ENCODE peak calls at places on chromosome 21, in seven cellular contexts. S is fibroblast of mammary gland; X is tibial artery; Z is brain microvascular endothelial cell; K is CD8-positive, alpha-beta T cell; Y is HCT116; D is WTC11. Q is an unnamed sample.

GRCh38 chr21:29639366-29640232 is 300.2 kb downstream of the GRIK1 start:
- DNase-seq in X (no peak), Y (no peak), S (no peak), K (no peak), D (no peak), Z (no peak), Q (no peak)

GRCh38 chr21:20311388-20311787 is 686.8 kb upstream of the NCAM2 start:
- DNase-seq in Y (no peak), S (no peak), Z (no peak), D (no peak), K (no peak), X (no peak), Q (no peak)

GRCh38 chr21:31181089-31181757 is 142.9 kb upstream of the KRTAP19-8 start:
- DNase-seq in D (no peak), K (peak), S (no peak), X (no peak), Z (no peak), Y (no peak), Q (no peak)

GRCh38 chr21:41725421-41726021 is 41.3 kb downstream of the RIPK4 start:
- DNase-seq in K (no peak), Z (no peak), X (no peak), D (no peak), S (no peak), Y (no peak), Q (no peak)

GRCh38 chr21:33236013-33236686 is 6.4 kb downstream of the IFNAR2 start:
- DNase-seq in Z (no peak), K (no peak), D (no peak), S (no peak), X (no peak), Y (no peak), Q (no peak)

GRCh38 chr21:40019076-40019475 is 151.8 kb downstream of the PCP4 start:
- DNase-seq in K (no peak), D (no peak), Y (no peak), X (no peak), Z (no peak), S (no peak), Q (no peak)

GRCh38 chr21:35336534-35336933 is 287.4 kb upstream of the RUNX1 start:
- DNase-seq in D (no peak), K (no peak), Z (no peak), X (no peak), Y (no peak), S (peak), Q (no peak)

GRCh38 chr21:42401820-42402251 is 1.9 kb upstream of the UBASH3A start:
- DNase-seq in D (no peak), S (no peak), X (no peak), Y (no peak), Z (no peak), K (no peak), Q (no peak)

DNA sequence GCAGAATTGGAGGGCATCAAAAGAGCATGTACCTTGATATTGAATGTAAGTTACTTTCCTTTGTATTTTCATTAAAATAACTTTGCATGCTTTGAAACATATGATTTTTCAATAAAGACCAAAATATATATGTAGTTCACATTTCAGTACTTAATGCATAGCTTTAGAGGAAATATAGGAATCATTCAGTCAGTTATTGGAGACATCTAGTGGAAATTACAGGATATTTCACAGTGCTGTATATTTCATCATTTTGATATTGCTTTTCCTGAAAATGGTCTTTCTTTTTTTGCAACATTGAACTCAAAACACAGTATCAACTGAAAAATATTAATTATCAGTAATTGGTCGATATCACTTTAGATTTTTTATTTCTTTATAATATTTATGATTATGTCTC is 375.8 kb downstream of the NCAM2 start:
- DNase-seq in K (no peak), X (no peak), D (no peak), Z (no peak), Y (no peak), S (peak), Q (no peak)
- TF ChIP-seq CTCF in K (no peak), X (no peak), D (no peak), Z (peak), Y (no peak), S (peak), Q (peak)

DNA sequence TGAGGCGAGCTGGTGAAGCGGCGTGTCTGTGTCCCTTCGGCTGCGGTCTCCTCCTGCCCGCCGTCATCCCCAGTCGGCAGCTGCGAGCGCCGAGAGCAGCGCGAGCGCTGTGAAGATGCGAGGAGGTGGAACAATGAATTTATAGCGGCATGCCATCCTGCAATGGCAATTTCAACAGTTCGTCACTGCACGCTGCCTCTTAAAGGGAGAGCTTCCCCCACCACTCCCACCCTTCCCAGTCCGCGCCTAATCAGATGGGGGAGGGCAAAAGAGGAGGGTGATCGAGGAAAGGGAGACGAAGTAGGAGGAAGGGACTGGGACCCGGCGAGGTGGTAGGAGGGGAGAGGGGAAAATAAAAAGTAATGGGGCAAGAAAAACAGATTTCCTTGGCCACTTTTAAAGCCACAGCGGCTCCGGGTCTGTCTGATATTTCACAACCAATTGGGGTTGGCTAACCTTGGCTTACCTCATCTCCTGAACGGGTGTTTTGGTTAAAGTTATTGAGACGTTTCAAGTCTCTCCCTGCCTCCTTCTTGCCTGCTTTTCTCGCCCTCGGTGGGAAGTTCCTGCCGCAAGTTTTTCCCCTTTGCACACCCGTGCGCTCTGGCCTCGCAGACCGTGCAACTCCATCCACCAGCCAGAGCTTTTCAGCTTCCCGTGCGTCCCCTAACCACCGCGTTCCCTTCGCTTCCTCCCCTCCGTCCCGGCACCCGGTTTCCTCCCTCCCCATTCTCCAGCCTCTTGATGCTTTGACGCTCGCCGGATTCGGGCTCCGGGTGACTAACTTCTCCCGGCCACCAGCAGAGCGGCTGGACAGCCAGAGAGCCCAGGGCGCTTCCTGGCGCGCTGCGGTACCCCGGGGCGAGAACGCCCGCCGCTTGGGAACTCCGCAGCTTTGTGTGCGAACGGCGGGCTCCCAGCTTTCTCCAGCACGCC is at the start of gene ADAMTS5:
- DNase-seq in D (peak), Z (peak), X (peak), S (peak), K (no peak), Y (no peak), Q (no peak)
- TF ChIP-seq CTCF in D (no peak), Z (peak), X (no peak), S (no peak), K (no peak), Y (no peak), Q (no peak)

GRCh38 chr21:22421416-22422190 is 1423.4 kb downstream of the NCAM2 start:
- DNase-seq in Z (no peak), X (no peak), Y (no peak), S (no peak), K (peak), D (no peak), Q (no peak)

DNA sequence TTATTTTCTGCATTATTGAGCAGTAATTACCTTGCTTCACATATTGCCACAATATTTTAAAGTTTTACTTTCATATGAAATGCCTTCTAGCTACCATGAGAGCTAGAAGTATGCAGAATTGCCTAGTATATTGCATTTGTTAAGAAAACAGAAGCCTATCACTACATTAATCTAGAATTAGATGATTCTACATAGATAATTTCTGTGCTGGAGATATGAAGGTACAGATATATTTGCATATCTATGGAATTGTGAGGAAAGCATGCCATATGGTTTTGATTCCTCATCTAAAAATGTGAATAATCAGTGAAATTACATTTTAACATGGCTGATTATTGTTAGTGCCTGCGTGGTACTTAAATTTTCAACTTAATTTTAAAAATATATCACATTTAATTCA is 1418.3 kb downstream of the NCAM2 start:
- DNase-seq in Y (no peak), K (no peak), S (no peak), D (no peak), X (no peak), Z (no peak), Q (no peak)
- TF ChIP-seq CTCF in Y (no peak), K (no peak), S (no peak), D (no peak), X (no peak), Z (no peak), Q (no peak)

DNA sequence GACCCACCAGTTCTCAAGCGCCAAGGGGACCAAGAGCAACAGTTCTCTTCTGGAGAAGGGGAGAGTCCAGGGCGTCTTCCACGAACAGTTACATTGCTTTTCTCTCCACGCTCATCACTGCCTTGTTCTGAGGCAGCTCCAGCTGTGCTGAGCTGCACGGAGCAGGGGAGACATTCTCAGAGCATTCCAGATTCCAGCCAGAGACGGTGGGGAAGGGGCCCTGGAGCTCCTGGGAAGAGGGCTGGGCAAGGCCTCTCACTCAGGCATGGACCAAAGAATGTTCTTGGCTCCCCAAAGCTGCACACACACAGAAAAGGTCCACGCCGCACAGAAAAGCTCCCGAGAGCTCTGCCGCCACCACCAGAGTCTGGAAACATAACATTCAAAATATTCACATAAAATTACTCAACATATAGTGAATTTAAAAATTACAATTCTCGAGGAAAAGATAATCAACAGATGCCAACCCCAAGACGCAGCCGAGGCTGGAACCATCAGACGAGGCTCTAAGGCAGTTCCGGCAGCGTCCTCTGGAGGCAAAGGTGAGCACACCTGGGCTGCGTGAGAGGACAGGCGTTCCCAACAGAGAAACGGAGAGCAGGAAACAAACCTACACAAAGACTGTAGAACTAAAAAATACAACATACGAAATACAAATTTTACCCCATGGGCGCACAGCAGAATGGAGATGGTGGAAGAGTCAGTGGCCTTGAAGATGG is 40.5 kb downstream of the UBE2G2 start:
- DNase-seq in S (no peak), Y (no peak), Z (no peak), D (peak), K (peak), X (peak), Q (no peak)
- TF ChIP-seq CTCF in S (peak), Y (peak), Z (peak), D (peak), K (peak), X (no peak), Q (no peak)

GRCh38 chr21:45403133-45403824 is 1.7 kb upstream of the COL18A1 start:
- DNase-seq in K (no peak), X (no peak), S (no peak), Z (no peak), D (no peak), Y (no peak), Q (no peak)

GRCh38 chr21:45403825-45404725 is 890 bp upstream of the COL18A1 start:
- DNase-seq in X (peak), K (no peak), D (peak), Y (no peak), Z (no peak), S (peak), Q (no peak)

GRCh38 chr21:45405819-45406762 is 1.1 kb downstream of the COL18A1 start:
- DNase-seq in Y (no peak), D (peak), S (peak), K (no peak), X (no peak), Z (no peak), Q (no peak)

GRCh38 chr21:45405271-45405818 is 380 bp downstream of the COL18A1 start:
- DNase-seq in K (no peak), S (peak), Y (no peak), D (no peak), Z (no peak), X (no peak), Q (no peak)

DNA sequence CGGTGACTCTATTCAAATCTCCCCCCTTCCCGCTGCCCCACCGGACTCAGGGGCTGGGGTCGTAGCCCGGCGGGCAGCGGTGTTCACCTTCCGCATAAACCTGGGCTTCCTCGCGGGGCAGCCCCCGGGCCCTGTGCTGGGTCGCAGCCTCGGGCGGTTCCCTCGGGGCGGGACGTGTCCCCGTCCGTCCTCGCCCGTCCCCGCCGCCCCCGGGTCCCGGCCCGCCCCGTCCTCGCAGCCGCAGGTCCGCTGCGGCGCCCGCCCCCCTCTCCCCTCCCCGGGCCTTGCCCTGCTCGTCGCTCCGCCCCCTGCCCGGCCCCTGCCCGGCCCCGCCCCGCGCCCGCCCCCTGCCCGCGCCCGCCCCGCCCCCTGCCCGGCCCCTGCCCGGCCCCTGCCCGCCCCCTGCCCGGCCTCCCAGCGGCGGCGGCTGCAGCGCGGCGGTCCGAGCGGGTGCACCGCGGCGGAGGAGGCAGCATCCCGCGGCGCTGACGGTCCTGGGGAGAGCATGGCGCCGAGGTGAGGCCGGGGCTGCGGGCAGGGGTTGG is at the start of gene COL18A1:
- DNase-seq in X (no peak), D (peak), Z (no peak), K (peak), S (peak), Y (no peak), Q (no peak)
- TF ChIP-seq CTCF in X (no peak), D (no peak), Z (no peak), K (no peak), S (no peak), Y (no peak), Q (no peak)

DNA sequence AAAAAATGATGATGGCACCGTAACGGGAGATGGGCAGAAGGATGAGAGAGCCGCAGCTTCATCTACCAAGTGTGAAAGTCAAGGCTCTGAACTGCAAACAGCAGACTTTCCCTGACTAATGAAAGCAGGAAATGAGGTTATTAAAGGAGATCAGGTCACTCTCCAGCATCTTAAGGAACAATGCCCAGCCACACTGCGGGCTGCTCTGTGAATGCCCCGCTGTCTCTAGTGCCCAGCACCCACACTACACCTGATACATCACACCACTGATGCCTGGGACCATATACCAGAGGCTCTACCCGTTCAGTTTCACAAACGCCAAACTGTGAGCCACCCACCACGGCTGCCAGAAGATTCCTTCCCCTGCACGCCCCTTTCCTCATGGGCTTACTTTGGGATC is 72.2 kb downstream of the MIS18A start:
- DNase-seq in Y (no peak), X (no peak), D (no peak), Z (no peak), S (no peak), K (no peak), Q (no peak)
- TF ChIP-seq CTCF in Y (no peak), X (no peak), D (no peak), Z (no peak), S (no peak), K (no peak), Q (no peak)

GRCh38 chr21:45336870-45337269 is 49.2 kb upstream of the POFUT2 start:
- DNase-seq in X (no peak), Z (no peak), K (no peak), D (no peak), Y (no peak), S (no peak), Q (no peak)
- TF ChIP-seq CTCF in X (no peak), Z (peak), K (no peak), D (no peak), Y (peak), S (no peak), Q (peak)